ENCODE peak calls at places on chromosomes 3 and 15, in six cellular contexts. W, J, F, V, I and E are unnamed samples.

GRCh38 chr15:44633603-44634002 is 29.9 kb downstream of the SPG11 start:
- DNase-seq in J (no peak), W (no peak), F (no peak), I (no peak), V (no peak), E (no peak)

GRCh38 chr3:9111349-9112265 is 137.8 kb downstream of the SRGAP3 start:
- DNase-seq in I (no peak), F (no peak), W (no peak), V (peak), J (no peak), E (no peak)

GRCh38 chr3:73759290-73759689 is 134.5 kb upstream of the PDZRN3 start:
- DNase-seq in I (no peak), V (no peak), F (no peak), W (no peak), J (no peak), E (no peak)

GRCh38 chr15:63050737-63051700 is 8.5 kb downstream of the TPM1 start:
- DNase-seq in I (peak), V (peak), F (no peak), W (no peak), J (no peak), E (no peak)

GRCh38 chr3:129615751-129616281 is 9.3 kb upstream of the PLXND1 start:
- DNase-seq in I (no peak), W (no peak), F (no peak), V (no peak), J (no peak), E (no peak)

GRCh38 chr3:111610612-111611054 is 15.5 kb upstream of the ZBED2 start:
- DNase-seq in V (no peak), I (no peak), W (no peak), J (no peak), F (no peak), E (no peak)

GRCh38 chr3:44076221-44076829 is 165.4 kb upstream of the TOPAZ1 start:
- DNase-seq in W (no peak), V (no peak), J (no peak), I (no peak), F (no peak), E (no peak)

GRCh38 chr3:14803981-14804834 is 14.6 kb upstream of the FGD5 start:
- DNase-seq in J (no peak), I (peak), V (no peak), W (no peak), F (no peak), E (no peak)

GRCh38 chr3:175601521-175601920 is 742.4 kb downstream of the NAALADL2 start:
- DNase-seq in J (no peak), I (no peak), F (no peak), W (no peak), V (no peak), E (no peak)

GRCh38 chr15:73700041-73700842 is 16.1 kb downstream of the CD276 start:
- DNase-seq in I (peak), W (peak), F (no peak), J (peak), V (peak), E (peak)

GRCh38 chr3:142095866-142096265 is 53.5 kb downstream of the TFDP2 start:
- DNase-seq in F (no peak), I (no peak), V (no peak), W (no peak), J (no peak), E (no peak)

GRCh38 chr3:137763594-137763938 is 549 bp upstream of the SOX14 start:
- DNase-seq in V (no peak), F (no peak), J (no peak), I (no peak), W (no peak), E (no peak)

DNA sequence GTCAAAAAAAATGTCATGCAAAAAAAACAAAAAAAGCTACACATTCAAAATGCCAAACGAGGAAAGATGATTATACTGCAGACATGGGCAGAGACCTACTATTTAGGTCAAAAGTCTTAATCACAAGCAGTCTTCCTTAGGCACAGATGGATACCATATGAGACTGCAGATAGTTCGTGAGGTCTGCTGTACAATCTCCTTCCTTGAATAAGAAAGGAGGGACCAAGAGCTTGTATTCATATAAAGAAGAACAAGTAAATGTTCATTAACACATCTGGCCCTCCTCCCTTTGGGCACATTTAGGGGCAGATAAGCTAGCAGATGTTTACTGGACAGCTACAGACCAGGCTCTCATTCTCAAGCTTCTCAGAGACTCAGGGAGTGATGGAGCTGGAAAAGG is 45.3 kb downstream of the ANXA2 start:
- DNase-seq in I (no peak), V (no peak), J (no peak), W (no peak), F (no peak), E (no peak)
- TF ChIP-seq POLR2A in I (no peak), V (no peak), J (no peak), W (no peak), F (no peak), E (no peak)

DNA sequence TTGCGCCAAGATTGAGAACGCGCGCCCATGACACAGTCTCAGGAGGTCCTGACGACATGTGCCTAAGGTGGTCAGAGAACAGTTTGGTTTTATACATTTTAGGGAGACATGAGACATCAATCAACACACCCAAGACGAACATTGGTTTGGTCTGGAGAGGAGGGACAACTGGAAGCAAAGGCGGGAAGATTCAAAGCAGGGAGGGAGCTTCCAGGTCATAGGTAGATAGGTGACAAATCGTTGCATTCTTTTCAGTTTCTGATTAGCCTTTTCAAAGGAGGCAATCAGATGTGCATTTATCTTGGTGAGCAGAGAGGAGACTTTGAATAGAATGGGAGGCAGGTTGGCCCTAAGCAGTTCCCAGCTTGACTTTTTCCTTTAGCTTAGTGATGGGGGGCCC is 828.4 kb upstream of the DPPA4 start:
- DNase-seq in W (no peak), V (no peak), J (no peak), F (peak), I (no peak), E (no peak)
- TF ChIP-seq TAF1 in W (no peak), V (no peak), J (no peak), F (no peak), I (no peak), E (no peak)

GRCh38 chr3:160398820-160399346 is at the start of gene IFT80:
- DNase-seq in W (peak), I (peak), V (peak), F (peak), J (peak), E (peak)

GRCh38 chr3:160400631-160401150 is 1.2 kb downstream of the SMC4 start:
- DNase-seq in W (no peak), V (peak), I (no peak), J (no peak), F (no peak), E (peak)

GRCh38 chr3:160401301-160402095 is 2.0 kb downstream of the SMC4 start:
- DNase-seq in F (no peak), I (peak), V (peak), W (no peak), J (no peak), E (no peak)

GRCh38 chr3:160400048-160400630 is 689 bp downstream of the SMC4 start:
- DNase-seq in I (peak), W (no peak), J (no peak), F (no peak), V (peak), E (no peak)

GRCh38 chr3:160399347-160400047 is at the start of gene SMC4:
- DNase-seq in I (peak), J (peak), W (peak), F (peak), V (peak), E (peak)
- TF ChIP-seq POLR2A in I (peak), J (peak), W (peak), F (peak), V (peak), E (peak)

GRCh38 chr15:92820233-92821021 is 79.7 kb upstream of the CHD2 start:
- DNase-seq in V (peak), I (peak), J (no peak), F (peak), W (peak), E (peak)

GRCh38 chr15:92818658-92819311 is 81.3 kb upstream of the CHD2 start:
- DNase-seq in J (no peak), F (no peak), V (peak), W (no peak), I (no peak), E (no peak)

GRCh38 chr15:92821491-92822116 is 78.5 kb upstream of the CHD2 start:
- DNase-seq in I (no peak), V (no peak), F (no peak), W (no peak), J (no peak), E (no peak)

GRCh38 chr15:92817339-92817886 is 82.7 kb upstream of the CHD2 start:
- DNase-seq in V (peak), I (no peak), W (no peak), J (no peak), F (no peak), E (no peak)

DNA sequence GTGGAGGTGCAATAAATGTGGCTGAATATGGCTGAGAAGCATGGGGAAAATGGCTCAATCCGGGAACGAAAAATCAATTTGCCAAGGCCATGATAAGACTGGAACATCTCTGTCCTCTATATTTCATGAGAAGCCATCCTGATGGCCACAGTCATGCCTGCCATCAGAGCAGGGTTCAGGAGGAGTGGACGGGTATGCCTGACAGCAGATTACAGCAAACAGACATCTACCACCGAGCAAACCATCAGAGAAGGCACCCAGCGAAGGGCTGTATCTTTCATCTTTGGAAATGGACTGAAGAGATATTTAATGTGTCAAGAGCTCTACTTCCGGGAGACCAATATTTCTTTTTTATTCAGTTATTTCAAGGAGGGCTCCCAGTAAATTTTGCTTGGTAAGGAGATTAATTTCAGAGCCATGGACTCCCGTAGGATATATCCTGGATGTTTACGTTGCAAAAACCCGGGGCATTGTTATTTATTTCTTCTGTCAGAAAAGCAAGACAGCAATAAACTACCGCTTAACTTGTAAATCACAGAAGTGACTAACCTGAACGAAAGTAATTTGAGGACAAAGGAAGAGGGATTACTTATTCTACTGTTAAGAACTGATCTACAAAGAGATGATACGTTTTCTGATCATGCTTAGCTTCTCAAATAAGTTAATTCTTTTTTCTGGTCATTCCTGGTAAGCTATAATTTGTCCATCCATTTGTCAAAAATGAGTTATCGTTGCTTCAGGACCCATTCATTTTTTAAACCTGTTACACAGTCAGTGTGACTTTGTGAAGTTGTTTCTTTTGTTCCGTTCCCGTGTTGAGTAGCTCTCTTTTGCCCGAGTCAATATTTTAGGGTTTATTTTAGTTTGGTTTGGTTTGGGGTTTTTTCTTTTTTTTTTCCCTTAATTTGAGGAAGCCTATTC is 80.6 kb upstream of the CHD2 start:
- DNase-seq in V (peak), I (no peak), F (no peak), W (no peak), J (no peak), E (no peak)
- TF ChIP-seq TAF1 in V (no peak), I (no peak), F (no peak), W (no peak), J (no peak), E (no peak)

GRCh38 chr3:13263770-13264467 is 156.2 kb downstream of the NUP210 start:
- DNase-seq in V (no peak), I (peak), W (no peak), J (no peak), F (no peak), E (no peak)
- TF ChIP-seq POLR2A in V (no peak), I (peak), W (no peak), J (no peak), F (no peak), E (no peak)